ENCODE peak calls at places on chromosomes 16 and 17, in four cellular contexts. S, D, A and X are unnamed samples.

GRCh38 chr17:61701978-61702377 is 111.0 kb upstream of the NACA2 start:
- DNase-seq in D (no peak), S (no peak), A (no peak), X (no peak)

GRCh38 chr17:42708588-42708987 is 26.3 kb downstream of the CNTNAP1 start:
- DNase-seq in S (no peak), D (no peak), A (no peak), X (no peak)

GRCh38 chr16:88839026-88839529 is 17.7 kb downstream of the GALNS start:
- DNase-seq in D (no peak), A (no peak), S (no peak), X (peak)

GRCh38 chr17:35088647-35088910 is 25.1 kb upstream of the RFFL start:
- DNase-seq in D (no peak), A (no peak), S (no peak), X (no peak)

GRCh38 chr16:27847030-27847550 is 216.4 kb downstream of the GSG1L start:
- DNase-seq in D (peak), A (no peak), S (no peak), X (no peak)

GRCh38 chr17:37710344-37710886 is 34.4 kb downstream of the HNF1B start:
- DNase-seq in A (peak), D (peak), S (peak), X (peak)

GRCh38 chr17:45092932-45093430 is 31.9 kb downstream of the NMT1 start:
- DNase-seq in A (peak), S (peak), D (peak), X (peak)

GRCh38 chr17:57956311-57957119 is 1.3 kb upstream of the CUEDC1 start:
- DNase-seq in A (no peak), D (no peak), S (no peak), X (no peak)

GRCh38 chr16:81901483-81901882 is 109.8 kb downstream of the SDR42E1 start:
- DNase-seq in A (peak), D (peak), S (peak), X (peak)

GRCh38 chr16:17607624-17608023 is 136.9 kb upstream of the XYLT1 start:
- DNase-seq in D (no peak), S (no peak), A (no peak), X (no peak)

GRCh38 chr16:85370881-85371651 is 242.1 kb upstream of the GSE1 start:
- DNase-seq in S (peak), D (no peak), A (peak), X (no peak)

GRCh38 chr17:83089322-83090156 is 10.1 kb downstream of the METRNL start:
- DNase-seq in A (no peak), D (peak), S (peak), X (peak)

GRCh38 chr17:50638851-50639767 is 4.4 kb downstream of the ABCC3 start:
- DNase-seq in D (peak), S (peak), A (peak), X (peak)

GRCh38 chr16:88781140-88782077 is 3.6 kb downstream of the PIEZO1 start:
- DNase-seq in D (peak), S (peak), A (no peak), X (no peak)

GRCh38 chr16:14334366-14335105 is 263.4 kb downstream of the MRTFB start:
- DNase-seq in S (peak), D (no peak), A (no peak), X (peak)

GRCh38 chr17:27471321-27472269 is 15.3 kb downstream of the KSR1 start:
- DNase-seq in S (peak), A (no peak), D (no peak), X (peak)

GRCh38 chr16:68311316-68311620 is 449 bp downstream of the PRMT7 start:
- DNase-seq in A (no peak), S (peak), D (peak), X (no peak)

GRCh38 chr17:73595068-73595865 is 49.0 kb downstream of the SDK2 start:
- DNase-seq in A (peak), D (no peak), S (no peak), X (no peak)

GRCh38 chr16:69924777-69925191 is 26.4 kb upstream of the CLEC18A start:
- DNase-seq in S (peak), D (no peak), A (peak), X (no peak)

GRCh38 chr17:15343749-15344148 is 2.4 kb upstream of the TEKT3 start:
- DNase-seq in D (peak), A (peak), S (peak), X (peak)

GRCh38 chr17:73320601-73321264 is 8.9 kb upstream of the CDC42EP4 start:
- DNase-seq in D (no peak), S (no peak), A (no peak), X (no peak)

GRCh38 chr17:39402279-39402889 is 958 bp upstream of the FBXL20 start:
- DNase-seq in D (peak), A (peak), S (peak), X (peak)
- H3K9ac ChIP-seq in D (peak), A (peak), S (peak), X (no peak)

GRCh38 chr17:30427611-30428010 is 48.9 kb downstream of the CPD start:
- DNase-seq in S (no peak), A (no peak), D (no peak), X (no peak)

GRCh38 chr17:30426292-30426691 is 47.6 kb downstream of the CPD start:
- DNase-seq in D (no peak), S (peak), A (no peak), X (no peak)

GRCh38 chr17:30433514-30433913 is 43.7 kb upstream of the GOSR1 start:
- DNase-seq in D (peak), S (peak), A (peak), X (no peak)

GRCh38 chr17:30429155-30429554 is 48.1 kb upstream of the GOSR1 start:
- DNase-seq in S (peak), D (no peak), A (no peak), X (no peak)
- H3K27ac ChIP-seq in S (peak), D (no peak), A (peak), X (no peak)

GRCh38 chr17:64529221-64529620 is 22.4 kb downstream of the CEP95 start:
- DNase-seq in S (no peak), D (no peak), A (no peak), X (no peak)
- H3K9ac ChIP-seq in S (no peak), D (no peak), A (no peak), X (no peak)

GRCh38 chr16:10827691-10828341 is 9.2 kb upstream of the TVP23A start:
- DNase-seq in A (peak), D (peak), S (peak), X (no peak)
- H3K27ac ChIP-seq in A (peak), D (peak), S (peak), X (no peak)

GRCh38 chr16:1533443-1533951 is at the start of gene TMEM204:
- DNase-seq in A (peak), D (no peak), S (peak), X (no peak)

GRCh38 chr16:1532081-1532760 is 1.2 kb upstream of the TMEM204 start:
- DNase-seq in A (peak), S (peak), D (no peak), X (no peak)

GRCh38 chr16:1535391-1536291 is 2.2 kb downstream of the TMEM204 start:
- DNase-seq in A (peak), S (peak), D (no peak), X (no peak)

GRCh38 chr16:1532771-1533170 is 695 bp upstream of the TMEM204 start:
- DNase-seq in S (peak), A (no peak), D (no peak), X (no peak)

GRCh38 chr16:1534021-1535020 is 855 bp downstream of the TMEM204 start:
- DNase-seq in D (no peak), S (peak), A (peak), X (no peak)
- H3K9ac ChIP-seq in D (no peak), S (peak), A (peak), X (no peak)